ENCODE peak calls at places on chromosomes 12 and 14, in six cellular contexts. A, R, F, M, T and E are unnamed samples.

GRCh38 chr14:22923746-22924145 is 4.8 kb upstream of the RBM23 start:
- DNase-seq in T (no peak), F (no peak), A (no peak), M (no peak), R (no peak), E (no peak)

GRCh38 chr14:41785696-41786095 is 179.0 kb downstream of the LRFN5 start:
- DNase-seq in R (peak), T (no peak), M (no peak), F (no peak), A (peak), E (no peak)

GRCh38 chr14:31982642-31983041 is 94.5 kb upstream of the ARHGAP5 start:
- DNase-seq in F (no peak), M (no peak), T (no peak), A (no peak), R (no peak), E (no peak)

GRCh38 chr14:65164068-65164824 is 61.9 kb upstream of the MAX start:
- DNase-seq in A (peak), R (peak), F (no peak), T (peak), M (peak), E (peak)

GRCh38 chr14:84969501-84969900 is 560.4 kb upstream of the FLRT2 start:
- DNase-seq in M (no peak), T (no peak), F (peak), R (peak), A (no peak), E (no peak)

GRCh38 chr12:132591107-132591935 is 19.1 kb downstream of the LRCOL1 start:
- DNase-seq in F (no peak), A (no peak), M (no peak), T (no peak), R (no peak), E (no peak)

GRCh38 chr14:72513994-72514659 is 379.8 kb downstream of the DPF3 start:
- DNase-seq in F (peak), T (no peak), R (peak), A (peak), M (peak), E (no peak)

GRCh38 chr14:22432348-22432976 is 156.6 kb downstream of the DAD1 start:
- DNase-seq in M (no peak), F (peak), R (peak), T (no peak), A (peak), E (no peak)

GRCh38 chr14:50521912-50522341 is 10.4 kb downstream of the MAP4K5 start:
- DNase-seq in T (no peak), M (peak), F (no peak), R (peak), A (no peak), E (peak)

GRCh38 chr12:56010112-56010570 is 10.7 kb upstream of the IKZF4 start:
- DNase-seq in R (no peak), M (no peak), T (no peak), A (no peak), F (no peak), E (no peak)

GRCh38 chr12:29961231-29961630 is 177.5 kb upstream of the TMTC1 start:
- DNase-seq in A (no peak), T (no peak), F (peak), R (no peak), M (no peak), E (no peak)

GRCh38 chr12:122366685-122367475 is 55.6 kb downstream of the CLIP1 start:
- DNase-seq in M (no peak), A (peak), T (peak), R (peak), F (peak), E (no peak)

GRCh38 chr14:55901281-55901680 is 216.9 kb upstream of the PELI2 start:
- DNase-seq in F (no peak), A (no peak), M (no peak), R (no peak), T (no peak), E (no peak)

GRCh38 chr14:31842905-31843304 is 234.2 kb upstream of the ARHGAP5 start:
- DNase-seq in A (no peak), R (no peak), M (no peak), T (no peak), F (no peak), E (no peak)

GRCh38 chr14:64501326-64502171 is 2.1 kb downstream of the ZBTB25 start:
- DNase-seq in T (no peak), F (peak), R (peak), A (no peak), M (no peak), E (no peak)

GRCh38 chr12:25843976-25844375 is 114.5 kb upstream of the RASSF8 start:
- DNase-seq in F (no peak), M (no peak), R (no peak), T (no peak), A (no peak), E (no peak)

GRCh38 chr14:36657409-36658090 is 4.1 kb upstream of the PAX9 start:
- DNase-seq in M (peak), R (peak), F (no peak), T (no peak), A (peak), E (no peak)

GRCh38 chr12:118013283-118013682 is 3.2 kb upstream of the RFC5 start:
- DNase-seq in R (peak), F (no peak), T (no peak), M (no peak), A (no peak), E (no peak)

GRCh38 chr14:49497725-49498348 is 88.3 kb downstream of the RPS29 start:
- DNase-seq in M (peak), R (peak), A (peak), F (peak), T (peak), E (peak)

GRCh38 chr14:95889236-95889979 is 12.8 kb downstream of the TUNAR start:
- DNase-seq in A (no peak), M (no peak), F (no peak), T (no peak), R (no peak), E (no peak)

GRCh38 chr12:3313655-3314305 is 177.2 kb upstream of the PRMT8 start:
- DNase-seq in M (peak), T (peak), R (peak), F (no peak), A (peak), E (peak)

GRCh38 chr14:67446371-67447032 is 34.5 kb upstream of the PLEK2 start:
- DNase-seq in R (no peak), T (no peak), A (no peak), F (no peak), M (no peak), E (no peak)

DNA sequence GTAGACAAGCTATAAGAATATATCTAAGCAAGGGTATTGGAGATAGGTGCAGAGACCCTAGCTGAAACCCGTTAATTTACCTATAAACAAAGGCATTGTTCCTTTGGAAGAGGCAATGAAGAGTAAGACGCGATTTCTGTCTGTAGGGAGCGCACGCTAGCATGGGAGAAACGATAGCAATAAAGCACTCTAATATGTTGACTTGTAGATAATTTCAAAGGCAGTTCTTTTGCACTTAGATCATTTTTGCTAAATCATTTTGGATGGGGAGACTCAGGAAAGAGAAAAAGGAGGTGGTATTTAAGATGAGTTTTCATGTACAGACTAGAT is 648 bp downstream of the CCDC77 start:
- DNase-seq in M (no peak), R (peak), F (peak), A (peak), T (peak), E (no peak)
- TF ChIP-seq CTCF in M (no peak), R (peak), F (peak), A (peak), T (no peak), E (no peak)

DNA sequence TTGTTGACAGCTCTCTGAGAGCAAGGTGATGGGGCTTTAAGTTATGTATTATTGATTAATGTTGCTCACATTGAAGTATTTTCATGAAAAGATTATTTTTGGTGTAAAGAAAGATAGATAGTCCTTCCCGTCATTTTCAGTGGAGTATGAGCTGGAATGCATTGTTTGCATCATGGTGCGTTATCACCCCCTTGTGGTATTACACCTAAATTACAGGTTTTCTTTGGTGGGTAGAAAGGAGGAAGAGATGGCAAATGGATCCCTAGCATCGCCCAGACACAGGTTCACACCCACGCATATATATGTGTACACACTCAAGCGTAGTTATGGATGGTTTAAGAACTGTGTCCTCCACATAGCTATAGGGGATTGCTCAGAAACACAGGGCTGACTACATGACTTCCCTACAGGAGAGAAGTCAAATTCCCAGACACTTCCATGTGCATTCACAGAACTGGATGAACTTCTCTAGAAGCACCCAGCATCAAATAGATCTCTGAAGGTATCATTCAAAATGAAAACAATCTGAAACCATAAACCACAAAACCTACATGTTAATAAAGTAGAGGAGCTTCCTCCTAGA is 14.4 kb upstream of the SERPINA10 start:
- DNase-seq in R (peak), A (peak), F (peak), T (no peak), M (no peak), E (no peak)
- TF ChIP-seq CTCF in R (peak), A (peak), F (peak), T (peak), M (no peak), E (no peak)

DNA sequence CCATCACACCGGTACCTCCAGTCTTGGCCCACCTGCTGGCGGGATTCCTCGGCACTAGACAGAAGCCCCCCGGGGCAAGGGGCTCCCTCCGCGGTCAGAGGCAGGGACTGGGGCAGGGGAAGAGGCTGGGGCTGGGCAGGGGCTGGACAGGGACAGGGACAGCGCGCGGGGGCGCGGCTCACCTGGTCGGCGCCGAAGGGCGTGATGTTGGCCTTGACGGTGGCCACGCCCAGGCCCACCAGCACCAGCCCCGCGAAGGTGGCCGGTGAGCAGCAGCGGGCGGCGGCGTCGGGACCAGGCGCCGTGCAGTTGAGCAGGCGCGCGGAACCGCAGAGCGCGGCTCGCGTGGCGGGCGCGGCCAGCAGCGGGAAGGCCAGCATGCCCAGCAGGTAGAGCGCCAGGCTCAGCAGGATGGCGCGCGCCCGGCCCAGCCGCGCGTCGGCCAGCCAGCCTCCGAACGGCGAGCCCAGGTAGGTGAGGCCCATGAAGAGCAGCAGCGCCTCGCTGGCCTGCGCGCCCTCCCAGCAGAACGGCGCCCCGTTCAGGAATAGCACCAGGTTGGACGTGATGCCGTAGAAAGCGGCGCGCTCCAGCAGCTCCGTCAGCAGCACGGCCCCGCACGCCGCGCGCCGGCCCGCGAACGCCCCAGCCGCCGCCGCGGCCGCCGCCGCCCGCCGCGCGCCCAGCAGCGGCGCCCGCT is 392 bp downstream of the SLC15A4 start:
- DNase-seq in R (peak), F (peak), T (peak), M (no peak), A (peak), E (peak)
- TF ChIP-seq CTCF in R (no peak), F (no peak), T (no peak), M (no peak), A (no peak), E (no peak)

GRCh38 chr12:50065726-50066310 is 8.4 kb downstream of the ASIC1 start:
- DNase-seq in F (no peak), M (no peak), A (no peak), R (no peak), T (no peak), E (no peak)
- TF ChIP-seq CTCF in F (no peak), M (no peak), A (no peak), R (no peak), T (no peak), E (no peak)

GRCh38 chr12:7716391-7716790 is 5.2 kb downstream of the DPPA3 start:
- DNase-seq in R (no peak), F (peak), M (no peak), T (no peak), A (peak), E (peak)
- TF ChIP-seq CTCF in R (peak), F (peak), M (no peak), T (no peak), A (peak), E (peak)

GRCh38 chr14:89544636-89545301 is 127.7 kb upstream of the FOXN3 start:
- DNase-seq in A (no peak), R (no peak), M (no peak), F (peak), T (no peak), E (no peak)
- TF ChIP-seq CTCF in A (no peak), R (no peak), M (no peak), F (no peak), T (no peak), E (no peak)